ENCODE peak calls at places on chromosomes 3 and 15, in nine cellular contexts. I, D, Q, Y, P, C, J, T and S are unnamed samples.

GRCh38 chr3:204102-204501 is 7.5 kb downstream of the CHL1 start:
- DNase-seq in I (no peak), D (no peak), Q (no peak), Y (no peak), P (no peak), C (no peak), J (no peak), T (no peak), S (no peak)

GRCh38 chr3:72189344-72189743 is 404.4 kb upstream of the PROK2 start:
- DNase-seq in I (no peak), D (no peak), Q (no peak), Y (no peak), P (no peak), C (no peak), J (no peak), T (no peak), S (no peak)

GRCh38 chr3:51928438-51928837 is 13.3 kb downstream of the RRP9 start:
- DNase-seq in I (no peak), D (no peak), Q (no peak), Y (no peak), P (no peak), C (no peak), J (no peak), T (no peak), S (no peak)

GRCh38 chr3:29335921-29336320 is 55.0 kb downstream of the RBMS3 start:
- DNase-seq in I (no peak), D (no peak), Q (no peak), Y (peak; percentile 39), P (no peak), C (no peak), J (no peak), T (no peak), S (no peak)

GRCh38 chr3:159757341-159758060 is 231.1 kb upstream of the IL12A start:
- DNase-seq in I (no peak), D (no peak), Q (no peak), Y (no peak), P (no peak), C (no peak), J (no peak), T (no peak), S (no peak)

GRCh38 chr3:15926866-15927265 is 129.1 kb upstream of the ANKRD28 start:
- DNase-seq in I (no peak), D (no peak), Q (no peak), Y (no peak), P (no peak), C (no peak), J (no peak), T (no peak), S (no peak)

GRCh38 chr3:12444582-12445468 is 39.5 kb upstream of the TSEN2 start:
- DNase-seq in I (no peak), D (peak; percentile 81), Q (no peak), Y (no peak), P (no peak), C (peak; percentile 40), J (no peak), T (peak; percentile 99), S (no peak)

GRCh38 chr3:128278761-128279593 is 125.7 kb downstream of the EEFSEC start:
- DNase-seq in I (peak; percentile 80), D (peak; percentile 72), Q (no peak), Y (peak; percentile 94), P (peak; percentile 85), C (peak; percentile 54), J (no peak), T (no peak), S (peak; percentile 75)

GRCh38 chr3:18667552-18667951 is 242.4 kb upstream of the SATB1 start:
- DNase-seq in I (no peak), D (peak; percentile 55), Q (no peak), Y (no peak), P (no peak), C (no peak), J (no peak), T (no peak), S (no peak)

GRCh38 chr15:33114484-33114767 is 80.1 kb downstream of the FMN1 start:
- DNase-seq in I (no peak), D (no peak), Q (no peak), Y (peak; percentile 96), P (no peak), C (no peak), J (no peak), T (no peak), S (no peak)

GRCh38 chr15:75597667-75598341 is 18.7 kb upstream of the PTPN9 start:
- DNase-seq in I (no peak), D (peak; percentile 77), Q (no peak), Y (no peak), P (no peak), C (peak; percentile 72), J (peak; percentile 31), T (no peak), S (no peak)

GRCh38 chr3:146705205-146705604 is 100.1 kb upstream of the PLSCR5 start:
- DNase-seq in I (no peak), D (no peak), Q (no peak), Y (no peak), P (no peak), C (no peak), J (no peak), T (no peak), S (no peak)

GRCh38 chr15:62444104-62445027 is 279.3 kb upstream of the C2CD4B start:
- DNase-seq in I (no peak), D (no peak), Q (peak; percentile 25), Y (peak; percentile 94), P (no peak), C (no peak), J (no peak), T (peak; percentile 85), S (peak; percentile 60)

GRCh38 chr3:114624676-114625181 is 330.9 kb downstream of the TIGIT start:
- DNase-seq in I (peak; percentile 92), D (peak; percentile 48), Q (peak; percentile 97), Y (peak; percentile 99), P (peak; percentile 94), C (no peak), J (no peak), T (peak; percentile 70), S (peak; percentile 72)

GRCh38 chr15:88493811-88494210 is 26.3 kb downstream of the MRPS11 start:
- DNase-seq in I (no peak), D (no peak), Q (no peak), Y (no peak), P (no peak), C (no peak), J (no peak), T (no peak), S (no peak)

GRCh38 chr15:33559207-33559890 is 248.6 kb downstream of the RYR3 start:
- DNase-seq in I (no peak), D (peak; percentile 73), Q (no peak), Y (no peak), P (no peak), C (peak; percentile 63), J (no peak), T (no peak), S (no peak)

GRCh38 chr3:143002727-143003126 is 1.4 kb downstream of the U2SURP start:
- DNase-seq in I (no peak), D (no peak), Q (no peak), Y (no peak), P (no peak), C (no peak), J (no peak), T (no peak), S (no peak)

GRCh38 chr3:171260430-171260829 is 199.8 kb downstream of the TNIK start:
- DNase-seq in I (no peak), D (no peak), Q (no peak), Y (no peak), P (no peak), C (no peak), J (no peak), T (no peak), S (no peak)

GRCh38 chr3:192481638-192482037 is 245.7 kb downstream of the FGF12 start:
- DNase-seq in I (no peak), D (no peak), Q (no peak), Y (peak; percentile 77), P (no peak), C (no peak), J (no peak), T (peak; percentile 83), S (no peak)

GRCh38 chr15:78133801-78134200 is 2.6 kb upstream of the CIB2 start:
- DNase-seq in I (no peak), D (no peak), Q (no peak), Y (no peak), P (no peak), C (no peak), J (no peak), T (peak; percentile 94), S (no peak)
- H3K27ac ChIP-seq in I (no peak overlapping the region), D (no peak overlapping the region), Q (no peak overlapping the region), Y (no peak overlapping the region), P (no peak overlapping the region), C (no peak overlapping the region), J (no peak overlapping the region), T (peak overlapping the region; percentile 86), S (no peak overlapping the region)

GRCh38 chr15:67115567-67115966 is 50.2 kb downstream of the SMAD3 start:
- DNase-seq in I (no peak), D (no peak), Q (no peak), Y (no peak), P (no peak), C (no peak), J (no peak), T (no peak), S (no peak)
- H3K27ac ChIP-seq in I (peak overlapping the region; percentile 21), D (no peak overlapping the region), Q (peak overlapping the region; percentile 67), Y (peak overlapping the region; percentile 81), P (peak overlapping the region; percentile 58), C (no peak overlapping the region), J (peak overlapping the region; percentile 48), T (peak overlapping the region; percentile 100), S (no peak overlapping the region)

GRCh38 chr3:66035763-66036477 is 2.8 kb downstream of the MAGI1 start:
- DNase-seq in I (no peak), D (peak; percentile 76), Q (no peak), Y (no peak), P (no peak), C (peak; percentile 86), J (no peak), T (no peak), S (no peak)
- H3K27ac ChIP-seq in I (peak overlapping the region; percentile 89), D (no peak overlapping the region), Q (peak overlapping the region; percentile 93), Y (no peak overlapping the region), P (no peak overlapping the region), C (peak overlapping the region; percentile 81), J (no peak overlapping the region), T (no peak overlapping the region), S (no peak overlapping the region)

GRCh38 chr15:91268510-91268909 is 168.5 kb downstream of the SV2B start:
- DNase-seq in I (no peak), D (peak; percentile 81), Q (no peak), Y (no peak), P (no peak), C (peak; percentile 79), J (no peak), T (no peak), S (no peak)

GRCh38 chr15:91261345-91261744 is 161.3 kb downstream of the SV2B start:
- DNase-seq in I (no peak), D (no peak), Q (no peak), Y (no peak), P (no peak), C (no peak), J (no peak), T (no peak), S (no peak)

GRCh38 chr15:91264651-91265351 is 164.7 kb downstream of the SV2B start:
- DNase-seq in I (no peak), D (no peak), Q (no peak), Y (no peak), P (no peak), C (no peak), J (no peak), T (no peak), S (no peak)

GRCh38 chr15:91265431-91265940 is 165.4 kb downstream of the SV2B start:
- DNase-seq in I (no peak), D (no peak), Q (no peak), Y (no peak), P (no peak), C (no peak), J (no peak), T (no peak), S (no peak)

GRCh38 chr15:91263632-91264477 is 163.8 kb downstream of the SV2B start:
- DNase-seq in I (peak; percentile 76), D (no peak), Q (peak; percentile 76), Y (no peak), P (peak; percentile 70), C (no peak), J (no peak), T (no peak), S (no peak)
- H3K27ac ChIP-seq in I (peak overlapping the region; percentile 78), D (no peak overlapping the region), Q (peak overlapping the region; percentile 80), Y (no peak overlapping the region), P (peak overlapping the region; percentile 71), C (no peak overlapping the region), J (no peak overlapping the region), T (no peak overlapping the region), S (no peak overlapping the region)